ENCODE peak calls at places on chromosomes 3 and 15, in six cellular contexts. J is H9, Y is neuronal stem cell, D is trophoblast cell, B is H1, U is IMR-90. Q is an unnamed sample.

GRCh38 chr15:35719964-35720507 is 174.1 kb upstream of the DPH6 start:
- DNase-seq in J (no peak), Y (no peak), U (peak; percentile 40), B (no peak), D (peak; percentile 19), Q (no peak)

GRCh38 chr3:123202451-123202850 is 708 bp downstream of the SEC22A start:
- DNase-seq in U (peak; percentile 2), B (no peak), J (peak; percentile 38), D (no peak), Y (no peak), Q (peak; percentile 43)

GRCh38 chr3:50341537-50341936 is 901 bp upstream of the RASSF1 start:
- DNase-seq in B (no peak), U (no peak), Y (no peak), J (no peak), D (no peak), Q (no peak)

GRCh38 chr3:108462899-108463298 is 47.5 kb downstream of the MYH15 start:
- DNase-seq in B (no peak), Y (no peak), D (no peak), U (peak; percentile 54), J (no peak), Q (peak; percentile 24)

GRCh38 chr3:160707187-160707789 is 30.3 kb downstream of the ARL14 start:
- DNase-seq in J (no peak), Y (peak; percentile 43), D (peak; percentile 22), B (no peak), U (peak; percentile 50), Q (peak; percentile 59)

GRCh38 chr3:183619624-183620274 is 15.7 kb upstream of the KLHL24 start:
- DNase-seq in B (no peak), D (no peak), Y (no peak), J (no peak), U (no peak), Q (no peak)

GRCh38 chr3:126104742-126105605 is 21.1 kb upstream of the SLC41A3 start:
- DNase-seq in B (no peak), D (no peak), Y (no peak), U (no peak), J (no peak), Q (no peak)

GRCh38 chr3:197380786-197381185 is 82.4 kb upstream of the DLG1 start:
- DNase-seq in J (no peak), D (no peak), U (no peak), B (no peak), Y (no peak), Q (no peak)

GRCh38 chr3:50125541-50126286 is 29.4 kb upstream of the SEMA3F start:
- DNase-seq in Y (no peak), D (no peak), B (no peak), J (no peak), U (no peak), Q (no peak)

GRCh38 chr3:12670789-12671450 is 7.0 kb upstream of the RAF1 start:
- DNase-seq in J (no peak), B (no peak), Y (no peak), U (no peak), D (no peak), Q (no peak)

GRCh38 chr15:42068601-42069000 is 25.8 kb downstream of the PLA2G4D start:
- DNase-seq in J (no peak), U (no peak), B (no peak), D (no peak), Y (no peak), Q (no peak)

GRCh38 chr3:2921903-2922302 is 188.3 kb downstream of the IL5RA start:
- DNase-seq in J (no peak), Y (no peak), U (no peak), D (no peak), B (no peak), Q (peak; percentile 53)

GRCh38 chr15:50907866-50908208 is 646 bp upstream of the AP4E1 start:
- DNase-seq in Y (no peak), D (no peak), B (no peak), U (peak; percentile 28), J (peak; percentile 53), Q (peak; percentile 61)

GRCh38 chr3:173893066-173893465 is 495.5 kb downstream of the NLGN1 start:
- DNase-seq in Y (no peak), B (no peak), J (no peak), D (no peak), U (peak; percentile 57), Q (no peak)

GRCh38 chr3:37320276-37320675 is 145.9 kb upstream of the LRRFIP2 start:
- DNase-seq in Y (no peak), U (no peak), D (no peak), B (no peak), J (no peak), Q (no peak)

GRCh38 chr3:108780235-108780634 is 23.0 kb upstream of the RETNLB start:
- DNase-seq in B (no peak), D (no peak), U (no peak), Y (no peak), J (no peak), Q (no peak)

GRCh38 chr3:121018917-121019321 is 110.9 kb downstream of the STXBP5L start:
- DNase-seq in J (peak; percentile 31), D (no peak), Y (no peak), B (no peak), U (no peak), Q (no peak)

GRCh38 chr15:44157679-44158078 is 37.4 kb downstream of the FRMD5 start:
- DNase-seq in U (peak; percentile 96), J (no peak), B (no peak), Y (no peak), D (no peak), Q (peak; percentile 85)

GRCh38 chr3:79651536-79652065 is 116.2 kb downstream of the ROBO1 start:
- DNase-seq in B (no peak), U (no peak), J (no peak), D (no peak), Y (peak; percentile 24), Q (no peak)

DNA sequence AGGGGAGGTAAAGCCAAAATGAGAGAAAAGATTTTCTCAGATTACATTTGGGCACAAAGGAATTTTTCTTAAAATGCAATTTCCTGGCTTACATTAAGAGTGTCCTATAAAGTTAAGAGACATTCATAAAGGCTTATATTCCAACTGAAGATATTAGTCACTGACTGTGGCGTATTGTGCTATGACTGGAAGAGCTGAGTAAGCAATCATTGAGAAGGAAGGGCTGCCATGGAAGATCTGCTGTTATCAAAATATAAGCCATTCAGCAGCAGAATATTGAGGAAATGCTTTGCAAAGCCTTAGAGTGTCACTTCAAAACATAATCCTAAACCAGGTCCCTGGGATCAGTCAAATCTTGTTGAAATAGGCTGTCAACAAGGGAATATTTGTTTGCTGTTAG is 593.9 kb downstream of the TUSC7 start:
- DNase-seq in B (no peak), D (no peak), U (peak; percentile 35), Y (no peak), J (no peak), Q (no peak)
- H4K91ac ChIP-seq in B (no peak overlapping the region), D (no peak overlapping the region), U (no peak overlapping the region), Y (no peak overlapping the region), J (no peak overlapping the region), Q (no peak overlapping the region)

GRCh38 chr3:14403636-14404395 is 1.4 kb downstream of the SLC6A6 start:
- DNase-seq in U (no peak), B (no peak), Y (no peak), J (no peak), D (no peak), Q (peak; percentile 52)

GRCh38 chr3:14405120-14405885 is 2.9 kb downstream of the SLC6A6 start:
- DNase-seq in U (no peak), B (no peak), J (no peak), Y (no peak), D (no peak), Q (peak; percentile 45)

GRCh38 chr3:14404396-14405119 is 2.2 kb downstream of the SLC6A6 start:
- DNase-seq in Y (no peak), D (no peak), J (no peak), B (no peak), U (no peak), Q (no peak)

GRCh38 chr3:14401692-14402303 is 608 bp upstream of the SLC6A6 start:
- DNase-seq in U (no peak), Y (no peak), J (no peak), B (no peak), D (no peak), Q (no peak)

DNA sequence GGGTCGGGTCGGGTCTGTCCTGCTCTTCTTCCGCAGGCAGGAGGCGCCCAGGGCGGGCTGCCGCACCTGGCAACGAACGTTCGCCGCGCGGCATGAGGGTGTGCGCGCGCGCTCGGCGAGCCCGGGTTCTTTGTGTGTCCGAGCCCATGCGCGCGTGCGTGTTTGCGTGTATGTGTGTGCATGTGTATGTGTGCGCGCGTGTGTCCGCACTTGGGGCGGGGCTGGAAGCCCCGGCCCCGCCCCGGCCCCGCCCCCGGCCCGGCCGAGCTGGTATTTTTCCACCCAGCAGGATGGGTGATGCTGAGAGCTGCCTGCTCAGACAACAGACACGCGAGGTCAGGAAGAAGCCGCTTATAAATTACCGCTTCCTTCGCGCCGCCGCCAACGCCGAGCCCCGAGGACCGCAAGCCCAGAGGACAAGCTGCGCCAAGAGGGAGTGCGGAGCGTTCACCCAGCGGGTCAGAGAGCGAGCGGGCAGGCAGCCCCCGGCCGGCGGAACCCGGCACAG is at the start of gene SLC6A6:
- DNase-seq in J (peak; percentile 97), D (peak; percentile 99), U (peak; percentile 93), B (peak; percentile 87), Y (peak; percentile 96), Q (peak; percentile 95)
- H2AK5ac ChIP-seq in J (no peak within 1 kb of the TSS), D (peak within 1 kb of the TSS; percentile 20), U (peak within 1 kb of the TSS; percentile 84), B (peak within 1 kb of the TSS; percentile 88), Y (peak within 1 kb of the TSS; percentile 83), Q (peak within 1 kb of the TSS; percentile 21)

DNA sequence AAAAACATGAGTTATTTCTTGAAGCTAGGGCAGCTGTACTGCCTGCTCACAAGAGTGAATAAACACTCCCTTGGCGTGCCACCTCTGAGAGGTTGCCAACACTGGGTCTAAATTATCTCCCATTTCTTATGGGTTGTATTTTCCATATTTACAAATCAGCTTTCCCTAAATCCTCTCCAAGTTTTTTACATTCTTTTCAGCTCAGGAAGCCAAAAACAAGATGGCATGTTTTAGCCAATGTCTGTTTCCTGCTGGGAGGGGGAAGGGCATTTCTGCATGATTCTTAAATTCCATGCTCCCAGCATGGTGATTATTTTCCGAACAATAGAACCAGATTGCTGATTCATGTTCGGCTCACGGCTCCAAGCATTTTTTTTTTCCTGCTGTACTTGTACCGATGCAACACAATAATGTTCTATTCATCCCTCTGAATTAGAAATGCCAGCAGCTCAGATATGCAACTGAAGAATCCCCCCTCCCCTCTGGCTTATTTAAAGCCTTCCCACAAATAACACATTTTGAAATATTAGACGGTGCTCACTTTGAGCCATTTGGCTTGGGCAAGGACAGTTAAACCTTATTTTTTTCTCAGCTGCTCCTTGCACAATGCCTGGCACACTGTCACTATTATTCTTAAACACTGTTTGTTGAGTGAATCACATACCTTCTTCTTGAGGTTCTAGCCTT is 252.5 kb downstream of the THRB start:
- DNase-seq in Y (no peak), U (peak; percentile 45), D (no peak), J (no peak), B (no peak), Q (peak; percentile 18)
- H3K4me2 ChIP-seq in Y (no peak overlapping the region), U (no peak overlapping the region), D (no peak overlapping the region), J (no peak overlapping the region), B (peak overlapping the region; percentile 11), Q (no peak overlapping the region)

DNA sequence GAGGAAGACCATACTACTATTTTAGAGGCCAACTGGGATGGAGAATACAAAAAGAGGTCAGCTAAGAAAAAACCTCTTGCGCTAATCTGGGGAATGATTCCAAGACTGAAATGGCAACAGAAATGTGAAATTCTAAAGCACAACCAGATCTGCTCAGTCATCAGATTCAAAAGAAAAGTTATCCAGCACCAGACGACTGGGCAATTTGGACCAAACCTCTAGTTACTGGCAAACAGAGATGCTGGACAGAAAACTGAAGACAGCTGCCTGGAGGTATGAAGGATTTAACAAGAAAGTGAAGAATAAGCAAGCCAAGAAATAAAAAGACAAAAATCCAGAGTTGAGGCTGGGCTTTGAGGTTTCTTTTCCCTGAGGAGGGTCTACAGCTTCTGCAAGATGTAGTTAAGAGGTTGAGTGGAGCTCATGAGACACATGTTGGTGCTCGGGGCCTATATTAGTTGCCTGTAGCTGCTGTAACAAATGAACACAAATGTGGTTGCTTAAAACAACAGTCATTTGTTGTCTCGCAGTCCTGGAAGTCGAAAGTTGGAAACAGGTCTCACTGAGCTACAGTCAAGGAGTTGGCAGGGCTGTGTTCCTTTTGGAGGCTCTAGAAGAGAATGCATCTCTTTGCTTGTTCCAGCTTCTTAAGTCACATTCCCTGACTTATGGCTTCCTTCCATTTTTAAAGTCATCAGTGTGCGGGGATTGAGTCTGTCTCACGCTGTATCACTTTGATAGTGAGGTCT is 119.8 kb downstream of the ATP10A start:
- DNase-seq in J (no peak), Y (no peak), U (peak; percentile 8), B (no peak), D (no peak), Q (no peak)
- H4K91ac ChIP-seq in J (no peak overlapping the region), Y (no peak overlapping the region), U (no peak overlapping the region), B (no peak overlapping the region), D (no peak overlapping the region), Q (no peak overlapping the region)

Q was measured in mesenchymal stem cell.